ENCODE peak calls at places on chromosomes 7 and 10, in four cellular contexts. D is lung, K is PC-9, M is brain microvascular endothelial cell. B is an unnamed sample. For H3K27me3, the result is how much of the 10 kb centered on the place peaks cover.

GRCh38 chr7:16268821-16269768 is 152.2 kb downstream of the CRPPA start:
- DNase-seq in D (no peak), K (peak), M (peak), B (no peak)

GRCh38 chr10:20598590-20598989 is 298.5 kb downstream of the NEBL start:
- DNase-seq in D (peak), K (no peak), M (peak), B (peak)

GRCh38 chr7:17320102-17320497 is 21.6 kb downstream of the AHR start:
- DNase-seq in D (no peak), K (no peak), M (no peak), B (no peak)

GRCh38 chr7:82631998-82632397 is 188.4 kb upstream of the CACNA2D1 start:
- DNase-seq in D (no peak), K (no peak), M (no peak), B (no peak)

GRCh38 chr10:9056521-9056920 is 1002.0 kb downstream of the GATA3 start:
- DNase-seq in D (no peak), K (no peak), M (no peak), B (no peak)

GRCh38 chr7:44845476-44845875 is 2.4 kb downstream of the H2AZ2 start:
- DNase-seq in D (no peak), K (no peak), M (no peak), B (no peak)

GRCh38 chr7:129017264-129017663 is 37.6 kb downstream of the TNPO3 start:
- DNase-seq in D (no peak), K (no peak), M (no peak), B (no peak)

GRCh38 chr10:68598978-68599753 is 39.0 kb downstream of the TET1 start:
- DNase-seq in D (no peak), K (no peak), M (no peak), B (peak)

GRCh38 chr7:131105803-131106680 is 221.6 kb upstream of the MKLN1 start:
- DNase-seq in D (peak), K (peak), M (peak), B (peak)

GRCh38 chr10:4767033-4767814 is 58.8 kb upstream of the AKR1E2 start:
- DNase-seq in D (no peak), K (no peak), M (peak), B (no peak)

GRCh38 chr7:46071076-46071475 is 150.0 kb upstream of the IGFBP3 start:
- DNase-seq in D (no peak), K (no peak), M (no peak), B (no peak)

GRCh38 chr10:113168560-113168959 is 218.5 kb downstream of the TCF7L2 start:
- DNase-seq in D (no peak), K (no peak), M (no peak), B (no peak)

GRCh38 chr7:66150471-66150870 is 35.8 kb downstream of the CRCP start:
- DNase-seq in D (peak), K (no peak), M (peak), B (peak)

GRCh38 chr10:89476676-89477075 is 58.7 kb downstream of the SLC16A12 start:
- DNase-seq in D (peak), K (no peak), M (peak), B (peak)

GRCh38 chr7:23467281-23467680 is 3.0 kb downstream of the IGF2BP3 start:
- DNase-seq in D (no peak), K (no peak), M (no peak), B (no peak)

GRCh38 chr10:45599646-45600045 is 72.9 kb downstream of the ZFAND4 start:
- DNase-seq in D (no peak), K (no peak), M (no peak), B (no peak)

GRCh38 chr10:1019362-1019761 is 6.3 kb downstream of the IDI2 start:
- DNase-seq in D (no peak), K (no peak), M (no peak), B (no peak)

GRCh38 chr7:116271980-116272886 is 61.9 kb downstream of the TES start:
- DNase-seq in D (peak), K (peak), M (peak), B (no peak)

GRCh38 chr10:52703451-52703850 is 69.1 kb downstream of the MBL2 start:
- DNase-seq in D (no peak), K (peak), M (no peak), B (no peak)

GRCh38 chr7:78226059-78226658 is 427.6 kb downstream of the PHTF2 start:
- DNase-seq in D (no peak), K (no peak), M (no peak), B (peak)

GRCh38 chr7:98282727-98283126 is 1.2 kb downstream of the BRI3 start:
- DNase-seq in D (no peak), K (no peak), M (no peak), B (no peak)

GRCh38 chr7:148537435-148537834 is 53.1 kb upstream of the C7orf33 start:
- DNase-seq in D (no peak), K (no peak), M (no peak), B (no peak)

GRCh38 chr7:69342154-69342884 is 256.0 kb upstream of the AUTS2 start:
- DNase-seq in D (no peak), K (no peak), M (no peak), B (no peak)

GRCh38 chr7:98998821-98999725 is 120.7 kb downstream of the TRRAP start:
- DNase-seq in D (no peak), K (no peak), M (no peak), B (no peak)

GRCh38 chr10:119849031-119849789 is 23.4 kb downstream of the MCMBP start:
- DNase-seq in D (no peak), K (peak), M (peak), B (no peak)

GRCh38 chr10:73084209-73084608 is 12.5 kb downstream of the P4HA1 start:
- DNase-seq in D (no peak), K (no peak), M (no peak), B (no peak)

GRCh38 chr10:131213651-131214505 is 97.6 kb downstream of the TCERG1L start:
- DNase-seq in D (no peak), K (no peak), M (no peak), B (no peak)

GRCh38 chr7:767580-767940 is 40.5 kb upstream of the PRKAR1B start:
- DNase-seq in D (no peak), K (no peak), M (peak), B (peak)

GRCh38 chr7:141739250-141739649 is 1.1 kb downstream of the SSBP1 start:
- DNase-seq in D (no peak), K (no peak), M (no peak), B (no peak)

GRCh38 chr10:97801449-97801848 is 29.6 kb upstream of the SFRP5 start:
- DNase-seq in D (no peak), K (no peak), M (no peak), B (no peak)

GRCh38 chr7:116588225-116588624 is 63.4 kb downstream of the CAV1 start:
- DNase-seq in D (no peak), K (no peak), M (peak), B (no peak)

GRCh38 chr10:126634915-126635314 is 35.6 kb downstream of the C10orf90 start:
- DNase-seq in D (no peak), K (no peak), M (no peak), B (no peak)

GRCh38 chr7:95472521-95473160 is 13.1 kb upstream of the ASB4 start:
- DNase-seq in D (no peak), K (no peak), M (no peak), B (no peak)

DNA sequence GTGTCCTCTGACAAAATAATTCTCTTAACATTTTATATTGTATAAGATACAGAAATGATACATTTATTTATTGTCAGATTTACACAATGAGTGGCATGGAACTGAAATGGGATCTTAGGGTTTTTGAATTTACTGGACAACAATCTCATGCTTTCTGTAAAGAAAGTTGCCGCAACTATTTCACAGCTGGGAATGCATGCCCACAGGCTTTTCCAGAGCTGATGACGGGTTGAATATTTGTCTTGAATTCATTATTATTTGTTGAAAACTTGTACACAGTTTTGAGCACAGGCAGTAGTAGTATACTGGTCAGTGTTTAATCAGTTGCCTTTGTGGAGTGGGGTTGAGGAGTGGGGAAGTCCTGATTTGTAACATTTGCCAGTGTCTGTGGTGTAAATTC is 20.5 kb upstream of the MRC1 start:
- DNase-seq in D (no peak), K (no peak), M (no peak), B (no peak)
- H3K27me3 ChIP-seq in D (under half), K (under half), M (under half), B (under half)

DNA sequence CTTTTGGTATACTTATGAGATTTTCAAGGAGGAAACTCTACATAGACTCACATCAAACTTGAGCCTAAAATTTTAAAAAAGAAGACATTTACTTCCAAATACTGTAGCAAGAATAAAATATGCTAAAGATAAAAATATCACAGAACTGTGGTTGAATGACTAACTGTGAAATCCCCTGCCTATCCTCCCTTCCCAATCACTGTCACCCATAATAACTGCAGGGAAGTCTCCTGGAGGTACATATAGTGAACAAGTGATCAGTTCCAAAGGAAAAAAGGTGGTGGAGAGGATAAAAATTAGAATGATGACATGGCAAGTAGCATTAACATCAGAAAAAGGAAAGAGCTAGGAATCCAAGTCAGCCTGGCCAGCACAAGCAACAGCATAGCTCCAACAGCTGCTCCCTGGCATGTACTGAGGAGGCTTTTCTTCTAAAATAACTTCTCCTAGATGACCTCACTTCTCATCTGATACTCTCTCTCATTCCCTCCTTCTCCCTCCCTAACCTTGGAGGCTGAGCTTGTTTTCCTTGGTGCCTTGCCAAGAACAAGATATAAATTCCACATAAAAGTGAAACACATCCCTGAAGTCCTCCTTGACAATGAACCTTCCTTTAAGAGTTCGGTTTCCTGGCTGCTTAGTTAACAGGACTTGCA is 124.0 kb downstream of the IQUB start:
- DNase-seq in D (no peak), K (no peak), M (peak), B (peak)
- H3K27me3 ChIP-seq in D (under half), K (under half), M (under half), B (under half)

DNA sequence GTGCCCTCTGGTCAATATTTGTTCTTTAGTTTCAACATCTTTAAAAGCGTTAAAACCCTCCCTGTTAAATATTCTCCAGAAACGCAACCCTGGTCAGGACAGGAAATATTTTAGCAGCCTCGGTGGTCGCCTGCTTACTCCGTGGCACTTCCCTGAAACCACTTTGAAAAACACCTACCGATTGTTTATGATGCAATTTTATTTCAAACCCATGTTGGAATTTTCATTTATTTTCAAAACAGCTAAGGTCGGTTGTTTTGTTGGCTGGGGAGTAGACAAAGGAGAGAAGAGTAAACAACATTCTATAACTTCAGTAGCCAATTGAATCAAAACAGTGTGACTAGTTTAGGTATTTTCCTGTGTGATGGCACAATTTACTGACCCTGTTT is 733 bp upstream of the RBP4 start:
- DNase-seq in D (no peak), K (no peak), M (no peak), B (no peak)
- H3K27me3 ChIP-seq in D (under half), K (under half), M (under half), B (under half)

GRCh38 chr10:22475857-22476600 is 130.7 kb downstream of the SPAG6 start:
- DNase-seq in D (no peak), K (no peak), M (no peak), B (peak)
- H3K27me3 ChIP-seq in D (under half), K (under half), M (under half), B (under half)

GRCh38 chr7:29810813-29811482 is 4.6 kb downstream of the WIPF3 start:
- DNase-seq in D (no peak), K (peak), M (no peak), B (no peak)
- H3K27me3 ChIP-seq in D (under half), K (under half), M (under half), B (under half)

GRCh38 chr7:155570991-155571390 is 24.6 kb upstream of the CNPY1 start:
- DNase-seq in D (no peak), K (no peak), M (no peak), B (no peak)
- H3K27me3 ChIP-seq in D (under half), K (half or more), M (under half), B (under half)

B was measured in right cardiac atrium.